ENCODE peak calls at places on chromosome 14, in ten cellular contexts. T is activated naive CD4-positive, alpha-beta T cell treated with anti-CD3 and anti-CD28 coated beads, Interleukin-2, amount 50 U/mL, for 72 hours; D is hypothalamus; Y is hepatocyte; K is GM20000; G is NCI-H2107; R is A549; P is NCI-H2029 treated with DMSO at 0.1 percent for 48 hours; E is Caki2; I is DMS 273 treated with DMSO at 0.1 percent for 48 hours. O is an unnamed sample.
A peak's percentile ranks its signal among the peaks of the same experiment; 100 is the strongest.

GRCh38 chr14:41548666-41549065 is 58.0 kb upstream of the LRFN5 start:
- DNase-seq in T (no peak), D (no peak), Y (no peak), K (no peak), G (no peak), R (no peak), P (no peak), E (no peak), I (no peak), O (no peak)

GRCh38 chr14:76775159-76775694 is 14.0 kb downstream of the VASH1 start:
- DNase-seq in T (no peak), D (no peak), Y (no peak), K (no peak), G (no peak), R (no peak), P (no peak), E (no peak), I (no peak), O (no peak)

GRCh38 chr14:66120402-66120801 is 365.8 kb upstream of the CCDC196 start:
- DNase-seq in T (no peak), D (no peak), Y (no peak), K (no peak), G (no peak), R (no peak), P (no peak), E (no peak), I (no peak), O (no peak)

GRCh38 chr14:64045091-64045490 is 192.3 kb downstream of the SYNE2 start:
- DNase-seq in T (no peak), D (no peak), Y (no peak), K (no peak), G (no peak), R (no peak), P (no peak), E (no peak), I (no peak), O (no peak)

GRCh38 chr14:70785556-70785955 is 23.8 kb downstream of the MAP3K9 start:
- DNase-seq in T (no peak), D (no peak), Y (no peak), K (no peak), G (no peak), R (no peak), P (no peak), E (peak; percentile 42), I (no peak), O (no peak)

GRCh38 chr14:105196228-105196960 is 15.3 kb upstream of the NUDT14 start:
- DNase-seq in T (no peak), D (no peak), Y (no peak), K (no peak), G (no peak), R (no peak), P (no peak), E (no peak), I (no peak), O (no peak)

GRCh38 chr14:103905861-103906456 is 22.3 kb upstream of the TDRD9 start:
- DNase-seq in T (no peak), D (no peak), Y (no peak), K (no peak), G (no peak), R (no peak), P (no peak), E (no peak), I (no peak), O (no peak)

GRCh38 chr14:90509403-90509802 is 112.6 kb downstream of the CALM1 start:
- DNase-seq in T (no peak), D (no peak), Y (no peak), K (no peak), G (no peak), R (no peak), P (no peak), E (no peak), I (no peak), O (no peak)

GRCh38 chr14:67191768-67192290 is 2.6 kb downstream of the GARIN2 start:
- DNase-seq in T (no peak), D (no peak), Y (no peak), K (no peak), G (no peak), R (no peak), P (no peak), E (no peak), I (no peak), O (no peak)

GRCh38 chr14:97120204-97121120 is 323.3 kb downstream of the VRK1 start:
- DNase-seq in T (peak; percentile 69), D (no peak), Y (no peak), K (no peak), G (no peak), R (no peak), P (no peak), E (peak; percentile 8), I (no peak), O (peak; percentile 20)

GRCh38 chr14:89347885-89348284 is 69.1 kb downstream of the FOXN3 start:
- DNase-seq in T (no peak), D (no peak), Y (no peak), K (no peak), G (no peak), R (no peak), P (no peak), E (no peak), I (no peak), O (no peak)

GRCh38 chr14:74568896-74569295 is 43.1 kb downstream of the LTBP2 start:
- DNase-seq in T (no peak), D (no peak), Y (no peak), K (no peak), G (no peak), R (no peak), P (no peak), E (no peak), I (no peak), O (no peak)

GRCh38 chr14:70888681-70889175 is 18.5 kb upstream of the PCNX1 start:
- DNase-seq in T (no peak), D (no peak), Y (no peak), K (no peak), G (no peak), R (no peak), P (no peak), E (no peak), I (no peak), O (peak; percentile 25)

GRCh38 chr14:56170877-56171422 is 52.7 kb downstream of the PELI2 start:
- DNase-seq in T (no peak), D (no peak), Y (no peak), K (no peak), G (no peak), R (no peak), P (no peak), E (no peak), I (no peak), O (no peak)

GRCh38 chr14:23514009-23514962 is 37.3 kb downstream of the ZFHX2 start:
- DNase-seq in T (no peak), D (no peak), Y (no peak), K (no peak), G (no peak), R (no peak), P (peak; percentile 100), E (no peak), I (peak; percentile 82), O (no peak)

GRCh38 chr14:32352631-32353030 is 23.5 kb downstream of the AKAP6 start:
- DNase-seq in T (no peak), D (no peak), Y (no peak), K (no peak), G (no peak), R (no peak), P (no peak), E (no peak), I (no peak), O (no peak)

GRCh38 chr14:34237677-34238076 is 224.4 kb downstream of the SPTSSA start:
- DNase-seq in T (no peak), D (no peak), Y (no peak), K (no peak), G (no peak), R (no peak), P (no peak), E (no peak), I (no peak), O (no peak)

GRCh38 chr14:97977711-97978261 is 1180.6 kb downstream of the VRK1 start:
- DNase-seq in T (peak; percentile 78), D (peak; percentile 41), Y (peak; percentile 57), K (no peak), G (peak; percentile 96), R (no peak), P (peak; percentile 48), E (no peak), I (no peak), O (peak; percentile 61)

GRCh38 chr14:55814064-55814463 is 234.1 kb downstream of the KTN1 start:
- DNase-seq in T (no peak), D (no peak), Y (no peak), K (no peak), G (no peak), R (no peak), P (no peak), E (no peak), I (no peak), O (no peak)

GRCh38 chr14:88568196-88568595 is 5.4 kb downstream of the ZC3H14 start:
- DNase-seq in T (no peak), D (no peak), Y (no peak), K (no peak), G (no peak), R (no peak), P (no peak), E (no peak), I (no peak), O (no peak)

GRCh38 chr14:33435911-33436310 is 497.2 kb downstream of the NPAS3 start:
- DNase-seq in T (no peak), D (no peak), Y (no peak), K (no peak), G (no peak), R (no peak), P (no peak), E (peak; percentile 2), I (no peak), O (no peak)

GRCh38 chr14:72894623-72895378 is 900 bp upstream of the DPF3 start:
- DNase-seq in T (no peak), D (no peak), Y (peak; percentile 57), K (no peak), G (no peak), R (no peak), P (no peak), E (peak; percentile 45), I (no peak), O (peak; percentile 4)

GRCh38 chr14:23294734-23295561 is 7.7 kb downstream of the PPP1R3E start:
- DNase-seq in T (no peak), D (no peak), Y (peak; percentile 76), K (peak; percentile 27), G (peak; percentile 23), R (no peak), P (peak; percentile 97), E (peak; percentile 54), I (peak; percentile 12), O (peak; percentile 61)

GRCh38 chr14:58947156-58947555 is 241.3 kb upstream of the DAAM1 start:
- DNase-seq in T (no peak), D (no peak), Y (no peak), K (no peak), G (no peak), R (no peak), P (no peak), E (no peak), I (no peak), O (no peak)

GRCh38 chr14:72906316-72906715 is 12.4 kb upstream of the DPF3 start:
- DNase-seq in T (no peak), D (no peak), Y (no peak), K (no peak), G (no peak), R (no peak), P (no peak), E (peak; percentile 85), I (no peak), O (no peak)

GRCh38 chr14:64763801-64764511 is 59.7 kb downstream of the PLEKHG3 start:
- DNase-seq in T (no peak), D (peak; percentile 28), Y (peak; percentile 40), K (no peak), G (no peak), R (no peak), P (no peak), E (no peak), I (peak; percentile 81), O (no peak)

GRCh38 chr14:72793154-72793725 is 100.7 kb downstream of the DPF3 start:
- DNase-seq in T (no peak), D (no peak), Y (no peak), K (no peak), G (no peak), R (no peak), P (no peak), E (no peak), I (no peak), O (no peak)

O was measured in effector memory CD8-positive, alpha-beta T cell.